ENCODE peak calls at places on chromosome 6, in five cellular contexts. I, T, Z, C and X are unnamed samples.

GRCh38 chr6:130293800-130294199 is 71.0 kb upstream of the SAMD3 start:
- DNase-seq in I (peak), T (peak), Z (no peak), C (peak), X (peak)

GRCh38 chr6:40427196-40427595 is 160.0 kb downstream of the LRFN2 start:
- DNase-seq in I (no peak), T (no peak), Z (no peak), C (no peak), X (no peak)

GRCh38 chr6:55694148-55694547 is 115.2 kb upstream of the HMGCLL1 start:
- DNase-seq in I (no peak), T (peak), Z (no peak), C (peak), X (peak)

GRCh38 chr6:150717419-150717818 is 117.7 kb downstream of the PLEKHG1 start:
- DNase-seq in I (no peak), T (peak), Z (no peak), C (no peak), X (no peak)

GRCh38 chr6:149450679-149451360 is 34.0 kb downstream of the ZC3H12D start:
- DNase-seq in I (no peak), T (no peak), Z (no peak), C (no peak), X (no peak)

GRCh38 chr6:17972074-17972966 is 15.1 kb downstream of the KIF13A start:
- DNase-seq in I (peak), T (no peak), Z (no peak), C (no peak), X (no peak)

GRCh38 chr6:90039911-90040310 is 145.6 kb downstream of the GJA10 start:
- DNase-seq in I (no peak), T (no peak), Z (no peak), C (no peak), X (no peak)

GRCh38 chr6:47457370-47457769 is 20.2 kb upstream of the CD2AP start:
- DNase-seq in I (no peak), T (no peak), Z (no peak), C (no peak), X (no peak)

GRCh38 chr6:8499540-8499939 is 64.2 kb upstream of the SLC35B3 start:
- DNase-seq in I (no peak), T (peak), Z (no peak), C (no peak), X (peak)

GRCh38 chr6:139748353-139749146 is 374.1 kb upstream of the CITED2 start:
- DNase-seq in I (no peak), T (no peak), Z (no peak), C (no peak), X (no peak)

GRCh38 chr6:152223622-152224021 is 413.5 kb downstream of the SYNE1 start:
- DNase-seq in I (no peak), T (no peak), Z (no peak), C (no peak), X (no peak)

GRCh38 chr6:9204171-9204570 is 768.8 kb upstream of the SLC35B3 start:
- DNase-seq in I (peak), T (peak), Z (peak), C (no peak), X (no peak)

GRCh38 chr6:33742092-33742491 is 4.6 kb downstream of the IP6K3 start:
- DNase-seq in I (no peak), T (no peak), Z (no peak), C (no peak), X (no peak)

GRCh38 chr6:33739611-33740010 is 7.1 kb downstream of the IP6K3 start:
- DNase-seq in I (no peak), T (no peak), Z (no peak), C (no peak), X (no peak)

GRCh38 chr6:33740204-33740608 is 6.5 kb downstream of the IP6K3 start:
- DNase-seq in I (no peak), T (no peak), Z (no peak), C (no peak), X (no peak)

GRCh38 chr6:33738879-33739278 is 7.8 kb downstream of the IP6K3 start:
- DNase-seq in I (no peak), T (no peak), Z (no peak), C (no peak), X (no peak)

DNA sequence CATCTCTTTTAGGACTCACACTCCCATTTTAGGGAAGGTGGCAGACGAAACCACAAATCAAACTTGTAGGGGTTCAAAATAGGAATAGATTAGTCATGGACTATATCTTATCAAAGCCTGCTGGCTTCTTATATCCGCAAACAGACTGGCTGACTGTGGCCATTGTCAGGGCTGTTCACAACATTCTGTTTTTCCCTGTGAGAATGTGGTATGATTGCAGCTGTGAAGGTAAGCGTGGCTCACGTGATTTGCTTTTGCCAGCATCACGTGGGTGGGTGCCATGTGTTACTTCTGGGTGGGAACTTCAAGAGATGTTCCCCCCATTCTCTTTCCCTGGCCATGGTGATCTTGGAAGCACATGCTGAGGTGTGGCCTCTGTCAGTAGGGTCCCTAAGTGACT is 5.9 kb downstream of the IP6K3 start:
- DNase-seq in I (no peak), T (no peak), Z (no peak), C (no peak), X (no peak)
- H3K27ac ChIP-seq in I (no peak), T (no peak), Z (no peak), C (no peak), X (no peak)

GRCh38 chr6:108920751-108921150 is 72.5 kb downstream of the ARMC2 start:
- DNase-seq in I (no peak), T (no peak), Z (no peak), C (peak), X (no peak)

GRCh38 chr6:108922499-108922898 is 74.3 kb downstream of the ARMC2 start:
- DNase-seq in I (no peak), T (no peak), Z (no peak), C (no peak), X (no peak)

GRCh38 chr6:108916026-108916689 is 67.9 kb downstream of the ARMC2 start:
- DNase-seq in I (no peak), T (no peak), Z (no peak), C (no peak), X (no peak)

DNA sequence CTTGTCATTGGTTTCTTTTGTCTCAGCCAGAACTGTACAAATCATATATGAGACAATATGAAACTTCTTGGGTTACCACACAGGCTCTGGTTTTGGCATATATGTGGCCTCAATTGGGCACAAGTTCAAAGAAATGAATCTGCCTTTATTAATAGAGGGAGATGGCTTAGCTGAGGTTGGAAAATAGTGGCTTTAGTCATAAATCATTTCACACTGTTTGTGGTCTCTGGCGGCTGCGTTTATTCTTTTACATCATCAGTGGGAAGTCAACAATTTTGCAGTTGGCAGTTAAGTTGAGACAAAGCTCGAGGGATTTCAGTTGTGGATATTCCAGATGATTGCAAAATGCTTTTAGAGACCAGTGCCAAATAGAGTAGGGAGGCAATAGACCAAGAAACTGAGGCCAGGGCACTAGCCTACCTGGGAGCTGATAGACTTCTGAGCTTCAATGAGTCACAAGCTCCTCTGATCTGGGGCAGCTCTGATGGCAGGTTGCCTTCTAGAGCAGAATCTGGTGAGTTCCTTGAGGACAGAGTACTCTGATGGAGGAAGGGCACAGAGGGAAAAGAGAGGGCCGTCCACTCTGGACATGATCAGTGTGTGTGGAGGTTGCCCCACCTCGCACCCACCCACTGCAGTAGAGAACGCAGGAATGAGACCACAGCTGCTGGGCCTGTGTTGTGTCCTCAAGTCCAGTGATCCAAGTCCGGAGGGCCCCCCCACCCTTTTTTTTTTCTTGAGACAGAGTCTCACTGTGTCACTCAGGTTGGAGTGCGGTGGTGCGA is 73.5 kb downstream of the ARMC2 start:
- DNase-seq in I (no peak), T (no peak), Z (no peak), C (no peak), X (no peak)
- H3K9ac ChIP-seq in I (no peak), T (no peak), Z (no peak), C (no peak), X (no peak)

GRCh38 chr6:45420909-45421699 is 43.4 kb upstream of the SUPT3H start:
- DNase-seq in I (peak), T (no peak), Z (no peak), C (no peak), X (no peak)
- TF ChIP-seq EZH2 in I (peak), T (no peak), Z (no peak), C (no peak), X (no peak)

GRCh38 chr6:158027590-158028285 is 46.1 kb downstream of the SYNJ2 start:
- DNase-seq in I (no peak), T (no peak), Z (no peak), C (no peak), X (no peak)
- H3K27ac ChIP-seq in I (peak), T (no peak), Z (no peak), C (no peak), X (no peak)

DNA sequence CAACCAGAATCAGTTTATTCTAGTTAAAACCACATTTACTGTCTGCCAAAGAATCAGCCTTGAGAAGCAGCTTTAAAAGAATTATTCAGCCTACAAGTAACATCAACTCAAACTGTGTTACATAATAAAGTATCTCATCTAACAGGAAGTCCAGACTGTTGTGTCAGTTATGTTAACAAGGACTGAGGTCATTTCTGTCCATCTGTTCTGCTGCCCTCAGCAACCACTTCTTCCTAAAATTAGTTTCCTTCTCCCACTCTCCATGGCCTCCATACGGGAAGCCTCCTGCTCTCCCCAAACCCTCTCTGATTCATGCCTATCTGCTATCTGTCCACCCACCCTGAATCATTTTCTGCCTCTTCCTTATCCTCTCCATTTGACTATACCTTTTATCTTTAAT is 121.0 kb downstream of the SIM1 start:
- DNase-seq in I (peak), T (no peak), Z (no peak), C (no peak), X (no peak)
- H3K9ac ChIP-seq in I (no peak), T (no peak), Z (no peak), C (no peak), X (no peak)

DNA sequence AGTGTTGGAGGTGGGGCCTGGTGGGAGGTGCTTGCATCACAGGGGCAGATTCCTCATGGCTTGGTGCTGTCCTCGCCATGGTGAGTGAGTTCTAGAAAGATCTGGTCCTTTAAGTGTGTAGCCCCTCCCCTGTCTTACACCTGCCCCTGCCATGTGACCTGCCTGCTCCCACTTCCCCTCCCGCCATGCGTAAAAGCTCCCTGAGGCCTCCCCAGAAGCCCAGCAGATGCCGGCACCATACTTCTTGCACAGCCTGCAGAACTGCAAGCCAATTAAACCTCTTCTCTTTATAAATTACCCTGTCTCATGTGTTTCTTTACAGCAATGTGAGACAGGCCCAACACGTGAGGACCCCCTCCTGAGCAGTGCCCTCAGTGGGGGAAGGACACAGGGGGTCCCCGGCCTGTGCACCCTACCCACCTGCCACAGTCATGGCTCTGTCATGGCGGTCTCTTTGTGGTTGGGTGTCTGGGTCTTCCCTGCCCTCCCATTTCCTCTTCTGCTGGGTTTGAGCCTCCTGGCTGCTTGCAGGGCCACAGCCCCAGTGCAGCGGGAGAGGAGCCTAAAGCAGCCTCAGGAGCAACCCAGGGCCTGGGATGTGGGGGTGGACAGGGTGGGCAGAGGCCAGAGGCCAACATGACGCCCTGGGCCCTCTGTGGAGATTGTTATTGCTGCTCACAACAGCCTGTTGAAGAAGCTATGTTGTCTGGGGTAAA is 87.2 kb upstream of the QKI start:
- DNase-seq in I (no peak), T (no peak), Z (no peak), C (no peak), X (no peak)
- TF ChIP-seq EZH2 in I (no peak), T (no peak), Z (no peak), C (no peak), X (no peak)

DNA sequence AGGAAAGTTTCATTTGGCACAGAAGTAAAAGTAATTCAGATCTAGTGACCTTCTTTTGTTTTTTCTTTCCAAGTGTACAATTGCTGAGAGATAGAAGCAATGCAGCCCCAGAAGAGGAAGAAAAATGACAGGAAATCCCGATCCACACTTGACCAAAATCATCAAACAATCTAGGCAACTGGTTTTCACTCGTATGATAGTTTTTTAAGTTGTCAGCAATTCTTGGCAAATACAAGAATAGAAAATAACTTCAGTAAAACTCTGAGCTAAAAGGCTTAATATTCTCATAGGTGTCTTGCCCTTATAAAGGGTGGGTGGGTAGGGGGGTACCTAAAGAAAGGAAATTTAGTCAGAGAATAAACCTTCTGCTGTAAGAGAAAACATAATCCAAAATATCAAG is 36.0 kb downstream of the SESN1 start:
- DNase-seq in I (no peak), T (no peak), Z (no peak), C (no peak), X (no peak)
- H3K27ac ChIP-seq in I (no peak), T (no peak), Z (no peak), C (no peak), X (no peak)

DNA sequence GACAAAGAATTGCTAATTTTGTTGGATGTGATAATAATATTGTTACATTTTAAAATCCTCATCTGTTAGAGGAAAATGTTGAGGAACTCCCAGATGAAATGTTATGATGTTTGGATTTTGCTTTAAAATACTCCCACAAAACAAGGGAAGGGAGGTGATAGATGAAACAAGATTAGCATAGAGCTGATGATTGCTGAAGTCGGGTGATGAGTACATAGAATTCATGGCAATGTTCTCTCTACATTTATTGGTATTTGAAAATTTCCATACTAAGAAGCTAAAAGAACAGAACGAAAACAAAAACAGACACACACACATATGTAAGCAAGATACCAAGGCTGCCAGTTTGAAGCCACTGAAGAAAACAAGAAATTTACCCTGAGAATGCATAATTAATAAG is 1.6 kb downstream of the GSTA4 start:
- DNase-seq in I (peak), T (no peak), Z (no peak), C (no peak), X (no peak)
- H3K9ac ChIP-seq in I (peak), T (peak), Z (peak), C (no peak), X (peak)